ENCODE peak calls at places on chromosomes 5 and 9, in four cellular contexts. C is astrocyte of the spinal cord, K is heart right ventricle, N is bronchial epithelial cell. J is an unnamed sample.

GRCh38 chr5:24065786-24066185 is 558.4 kb downstream of the PRDM9 start:
- DNase-seq in N (peak), K (no peak), C (no peak), J (peak)

GRCh38 chr9:137955586-137955985 is 78.0 kb downstream of the CACNA1B start:
- DNase-seq in N (no peak), C (no peak), K (no peak), J (no peak)

GRCh38 chr5:14526493-14526892 is 55.1 kb upstream of the OTULINL start:
- DNase-seq in C (no peak), N (no peak), K (no peak), J (no peak)

GRCh38 chr5:134586866-134587524 is 45.6 kb downstream of the SAR1B start:
- DNase-seq in K (peak), N (peak), C (peak), J (peak)

GRCh38 chr5:13985736-13986418 is 41.4 kb upstream of the DNAH5 start:
- DNase-seq in C (peak), K (no peak), N (peak), J (peak)

GRCh38 chr9:126934441-126934840 is 19.9 kb downstream of the RALGPS1 start:
- DNase-seq in C (no peak), N (no peak), K (no peak), J (no peak)

GRCh38 chr9:16425572-16425971 is 444.9 kb downstream of the BNC2 start:
- DNase-seq in N (peak), K (no peak), C (peak), J (peak)

GRCh38 chr9:3517377-3518048 is 8.3 kb downstream of the RFX3 start:
- DNase-seq in K (no peak), N (no peak), C (no peak), J (no peak)

GRCh38 chr5:69502375-69503143 is 10.0 kb downstream of the OCLN start:
- DNase-seq in N (peak), C (peak), K (no peak), J (peak)

GRCh38 chr9:93218161-93218560 is 34.2 kb downstream of the WNK2 start:
- DNase-seq in N (no peak), C (no peak), K (peak), J (no peak)

GRCh38 chr5:180291234-180291940 is 496 bp downstream of the MAPK9 start:
- DNase-seq in N (no peak), C (no peak), K (peak), J (no peak)

GRCh38 chr5:180315762-180316212 is 23.9 kb upstream of the MAPK9 start:
- DNase-seq in K (peak), N (peak), C (peak), J (no peak)

GRCh38 chr9:89902450-89902849 is 297.6 kb downstream of the GADD45G start:
- DNase-seq in N (no peak), C (peak), K (no peak), J (no peak)

GRCh38 chr9:137178939-137179630 is 7.2 kb upstream of the TMEM210 start:
- DNase-seq in K (no peak), C (no peak), N (no peak), J (no peak)

GRCh38 chr5:125655156-125655555 is 768.1 kb upstream of the GRAMD2B start:
- DNase-seq in C (no peak), N (no peak), K (no peak), J (no peak)

GRCh38 chr5:73122875-73123810 is 2.8 kb downstream of the TMEM171 start:
- DNase-seq in C (peak), K (no peak), N (peak), J (peak)

GRCh38 chr5:123170816-123171345 is 81.8 kb downstream of the PRDM6 start:
- DNase-seq in N (peak), C (no peak), K (no peak), J (peak)

GRCh38 chr5:75656311-75657003 is 45.2 kb downstream of the ANKDD1B start:
- DNase-seq in N (peak), C (peak), K (no peak), J (peak)

GRCh38 chr5:149411738-149412519 is 32.8 kb upstream of the IL17B start:
- DNase-seq in K (no peak), C (no peak), N (no peak), J (no peak)

GRCh38 chr9:112050544-112051475 is 124.3 kb downstream of the SUSD1 start:
- DNase-seq in C (peak), K (no peak), N (peak), J (peak)

GRCh38 chr5:105943119-105943518 is 1727.6 kb downstream of the EFNA5 start:
- DNase-seq in K (no peak), N (no peak), C (no peak), J (no peak)

GRCh38 chr5:143399616-143400540 is 3.6 kb downstream of the NR3C1 start:
- DNase-seq in N (peak), C (peak), K (no peak), J (no peak)

GRCh38 chr5:146284016-146284415 is 54.6 kb upstream of the POU4F3 start:
- DNase-seq in C (no peak), N (peak), K (no peak), J (peak)

GRCh38 chr5:112669328-112669963 is 68.2 kb upstream of the APC start:
- DNase-seq in N (no peak), K (no peak), C (no peak), J (no peak)

GRCh38 chr5:178094345-178094744 is 19.0 kb upstream of the N4BP3 start:
- DNase-seq in K (no peak), C (no peak), N (no peak), J (no peak)

GRCh38 chr9:129383005-129383414 is 204.9 kb upstream of the IER5L start:
- DNase-seq in N (peak), K (peak), C (no peak), J (peak)

GRCh38 chr5:157219491-157220271 is 39.0 kb downstream of the ITK start:
- DNase-seq in K (no peak), N (no peak), C (no peak), J (no peak)

GRCh38 chr9:3963266-3964019 is 336.4 kb downstream of the GLIS3 start:
- DNase-seq in K (no peak), N (peak), C (peak), J (peak)

GRCh38 chr5:77423022-77423750 is 68.9 kb downstream of the WDR41 start:
- DNase-seq in C (peak), N (no peak), K (no peak), J (no peak)

GRCh38 chr5:124738751-124739559 is 7.5 kb downstream of the ZNF608 start:
- DNase-seq in N (no peak), C (no peak), K (no peak), J (no peak)

GRCh38 chr5:79081779-79082178 is 12.2 kb downstream of the BHMT2 start:
- DNase-seq in K (no peak), N (peak), C (no peak), J (peak)

GRCh38 chr5:128674837-128675446 is 136.9 kb upstream of the FBN2 start:
- DNase-seq in N (peak), K (peak), C (peak), J (peak)

GRCh38 chr9:125867752-125868400 is 120.7 kb downstream of the PBX3 start:
- DNase-seq in K (no peak), N (peak), C (no peak), J (peak)

GRCh38 chr5:176588297-176588696 is 21.7 kb downstream of the GPRIN1 start:
- DNase-seq in C (no peak), N (no peak), K (no peak), J (no peak)
- H3K4me3 ChIP-seq in C (no peak), N (no peak), K (no peak), J (no peak)

GRCh38 chr5:98784411-98784810 is 10.9 kb downstream of the RGMB start:
- DNase-seq in C (no peak), N (no peak), K (no peak), J (no peak)

GRCh38 chr5:98789029-98789428 is 15.6 kb downstream of the RGMB start:
- DNase-seq in K (no peak), N (no peak), C (no peak), J (no peak)

GRCh38 chr5:98787131-98787719 is 13.8 kb downstream of the RGMB start:
- DNase-seq in C (no peak), K (no peak), N (no peak), J (no peak)

GRCh38 chr5:98785244-98785643 is 11.8 kb downstream of the RGMB start:
- DNase-seq in C (no peak), N (no peak), K (no peak), J (no peak)

GRCh38 chr5:98786178-98786853 is 12.9 kb downstream of the RGMB start:
- DNase-seq in N (peak), C (peak), K (no peak), J (peak)
- TF ChIP-seq CTCF in N (no peak), C (no peak), K (no peak), J (no peak)

GRCh38 chr5:131258733-131259132 is 5.1 kb upstream of the CDC42SE2 start:
- DNase-seq in K (no peak), N (peak), C (no peak), J (peak)
- H3K4me3 ChIP-seq in K (no peak), N (no peak), C (no peak), J (no peak)

DNA sequence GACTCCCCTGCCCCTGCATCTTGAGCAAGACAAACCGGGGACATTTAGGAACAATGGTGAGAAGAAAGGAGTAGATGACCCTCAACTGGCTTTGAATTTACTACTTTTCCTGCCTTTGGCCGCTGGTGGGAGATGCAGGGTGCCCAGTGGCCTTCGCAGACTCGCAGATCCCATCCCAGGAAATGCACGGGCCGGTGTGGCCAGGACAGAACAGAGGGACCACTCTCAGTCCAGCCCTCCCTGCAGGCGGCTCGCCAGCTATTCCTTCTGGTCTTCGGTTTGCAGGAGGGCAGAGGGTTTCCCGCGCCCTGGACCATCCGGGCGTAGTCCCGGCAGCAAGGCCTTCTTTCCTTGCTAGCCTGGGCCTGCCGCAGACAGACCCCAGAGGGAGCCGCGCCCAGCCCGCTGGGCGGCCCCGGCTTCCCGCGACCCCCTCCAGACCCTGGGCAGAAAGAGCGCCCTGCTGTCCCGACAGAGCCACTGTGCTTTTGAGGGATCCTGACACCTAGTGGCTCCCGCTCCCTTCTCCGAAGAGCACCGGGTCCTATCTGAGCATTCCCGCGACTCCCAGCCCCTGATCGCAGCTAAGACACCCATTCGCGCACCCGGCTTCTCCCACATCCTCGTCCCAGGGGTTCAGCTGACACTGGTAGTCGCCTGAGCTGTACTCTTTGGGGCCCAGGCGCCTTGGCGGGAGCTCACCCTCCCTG is 1.2 kb downstream of the CFAP90 start:
- DNase-seq in N (no peak), C (no peak), K (no peak), J (peak)
- TF ChIP-seq CTCF in N (peak), C (peak), K (peak), J (peak)

GRCh38 chr9:105667867-105668266 is 5.6 kb downstream of the TAL2 start:
- DNase-seq in C (no peak), N (no peak), K (no peak), J (no peak)

GRCh38 chr9:105658351-105658750 is 3.9 kb upstream of the TAL2 start:
- DNase-seq in N (no peak), C (no peak), K (no peak), J (no peak)

GRCh38 chr9:105663914-105664313 is 1.7 kb downstream of the TAL2 start:
- DNase-seq in N (peak), C (no peak), K (no peak), J (no peak)

GRCh38 chr9:105661011-105661410 is 1.2 kb upstream of the TAL2 start:
- DNase-seq in K (no peak), N (no peak), C (no peak), J (no peak)

GRCh38 chr9:105662184-105663104 is at the start of gene TAL2:
- DNase-seq in C (no peak), N (no peak), K (no peak), J (no peak)
- H3K4me3 ChIP-seq in C (no peak), N (no peak), K (no peak), J (no peak)

DNA sequence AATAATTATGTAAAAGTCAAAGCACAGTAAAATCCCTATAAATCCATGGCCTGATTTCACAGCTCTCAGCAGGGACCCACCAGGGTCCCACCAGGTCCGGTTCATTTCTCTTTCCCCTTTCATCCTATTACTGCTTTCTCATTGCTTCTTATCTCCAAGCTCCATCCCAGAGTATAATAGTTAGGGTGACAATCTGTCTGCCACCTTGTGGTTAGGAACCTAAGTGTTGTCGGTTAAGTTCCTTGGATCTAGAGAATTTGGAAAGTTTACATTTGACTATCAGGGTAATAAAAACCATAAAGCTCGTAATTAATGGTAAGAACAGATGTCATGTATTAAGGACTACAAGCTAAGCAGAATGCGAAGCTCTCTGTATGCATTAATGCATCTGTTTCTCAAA is 259.1 kb downstream of the SH3GL2 start:
- DNase-seq in C (no peak), N (no peak), K (no peak), J (no peak)
- TF ChIP-seq CTCF in C (no peak), N (no peak), K (peak), J (no peak)

GRCh38 chr9:76570820-76571219 is 111.8 kb downstream of the GCNT1 start:
- DNase-seq in C (no peak), N (no peak), K (no peak), J (no peak)

GRCh38 chr9:76567086-76567485 is 108.1 kb downstream of the GCNT1 start:
- DNase-seq in N (no peak), K (no peak), C (no peak), J (no peak)

GRCh38 chr9:76572205-76572550 is 113.2 kb downstream of the GCNT1 start:
- DNase-seq in K (no peak), C (no peak), N (peak), J (peak)

GRCh38 chr9:76574171-76574767 is 115.3 kb downstream of the GCNT1 start:
- DNase-seq in N (no peak), K (no peak), C (no peak), J (no peak)

GRCh38 chr9:76571288-76572204 is 112.6 kb downstream of the GCNT1 start:
- DNase-seq in C (no peak), K (peak), N (peak), J (peak)
- H3K4me3 ChIP-seq in C (peak), K (peak), N (peak), J (peak)

GRCh38 chr5:1187234-1187949 is 14.0 kb upstream of the SLC6A19 start:
- DNase-seq in K (peak), N (no peak), C (no peak), J (no peak)
- TF ChIP-seq CTCF in K (no peak), N (no peak), C (no peak), J (no peak)